ENCODE peak calls at places on chromosomes 16 and 17, in six cellular contexts. One of them, this sample, is unnamed.

GRCh38 chr16:1989826-1990335 is at the start of gene SYNGR3:
- DNase-seq in uterus: no peak
- DNase-seq in A549: no peak
- DNase-seq in stomach: no peak
- DNase-seq in ovary: no peak
- DNase-seq in HCT116: no peak
- DNase-seq in this sample: no peak

GRCh38 chr16:79691001-79691400 is 90.5 kb upstream of the MAF start:
- DNase-seq in uterus: no peak
- DNase-seq in A549: no peak
- DNase-seq in stomach: no peak
- DNase-seq in ovary: no peak
- DNase-seq in HCT116: no peak
- DNase-seq in this sample: no peak

GRCh38 chr16:27698266-27698665 is 148.3 kb downstream of the KATNIP start:
- DNase-seq in uterus: no peak
- DNase-seq in A549: no peak
- DNase-seq in stomach: no peak
- DNase-seq in ovary: no peak
- DNase-seq in HCT116: no peak
- DNase-seq in this sample: no peak

GRCh38 chr17:47990962-47991731 is 20.2 kb downstream of the CDK5RAP3 start:
- DNase-seq in uterus: no peak
- DNase-seq in A549: no peak
- DNase-seq in stomach: no peak
- DNase-seq in ovary: no peak
- DNase-seq in HCT116: no peak
- DNase-seq in this sample: no peak

GRCh38 chr16:56506941-56507340 is 12.9 kb downstream of the BBS2 start:
- DNase-seq in uterus: no peak
- DNase-seq in A549: no peak
- DNase-seq in stomach: no peak
- DNase-seq in ovary: no peak
- DNase-seq in HCT116: no peak
- DNase-seq in this sample: no peak

GRCh38 chr16:27320261-27321012 is 6.7 kb downstream of the IL4R start:
- DNase-seq in uterus: peak
- DNase-seq in A549: no peak
- DNase-seq in stomach: no peak
- DNase-seq in ovary: no peak
- DNase-seq in HCT116: no peak
- DNase-seq in this sample: no peak

GRCh38 chr17:10294162-10294561 is 78.6 kb downstream of the MYH13 start:
- DNase-seq in uterus: no peak
- DNase-seq in A549: no peak
- DNase-seq in stomach: no peak
- DNase-seq in ovary: no peak
- DNase-seq in HCT116: no peak
- DNase-seq in this sample: no peak

GRCh38 chr17:81346908-81347349 is 48.3 kb upstream of the BAHCC1 start:
- DNase-seq in uterus: no peak
- DNase-seq in A549: no peak
- DNase-seq in stomach: no peak
- DNase-seq in ovary: peak
- DNase-seq in HCT116: no peak
- DNase-seq in this sample: no peak

GRCh38 chr16:73051903-73052302 is 4.0 kb upstream of the ZFHX3 start:
- DNase-seq in uterus: no peak
- DNase-seq in A549: no peak
- DNase-seq in stomach: no peak
- DNase-seq in ovary: no peak
- DNase-seq in HCT116: no peak
- DNase-seq in this sample: no peak

GRCh38 chr17:41523225-41523593 is 4.5 kb upstream of the KRT15 start:
- DNase-seq in uterus: no peak
- DNase-seq in A549: no peak
- DNase-seq in stomach: no peak
- DNase-seq in ovary: no peak
- DNase-seq in HCT116: no peak
- DNase-seq in this sample: no peak

GRCh38 chr16:83682126-83682857 is 125.5 kb upstream of the HSBP1 start:
- DNase-seq in uterus: no peak
- DNase-seq in A549: no peak
- DNase-seq in stomach: no peak
- DNase-seq in ovary: no peak
- DNase-seq in HCT116: no peak
- DNase-seq in this sample: no peak

GRCh38 chr17:28717578-28718316 is at the start of gene RAB34:
- DNase-seq in uterus: peak
- DNase-seq in A549: peak
- DNase-seq in stomach: peak
- DNase-seq in ovary: peak
- DNase-seq in HCT116: no peak
- DNase-seq in this sample: peak

GRCh38 chr17:64054304-64054703 is 33.9 kb upstream of the ICAM2 start:
- DNase-seq in uterus: no peak
- DNase-seq in A549: no peak
- DNase-seq in stomach: no peak
- DNase-seq in ovary: no peak
- DNase-seq in HCT116: no peak
- DNase-seq in this sample: no peak

GRCh38 chr16:10037771-10038170 is 144.5 kb downstream of the GRIN2A start:
- DNase-seq in uterus: no peak
- DNase-seq in A549: no peak
- DNase-seq in stomach: no peak
- DNase-seq in ovary: no peak
- DNase-seq in HCT116: no peak
- DNase-seq in this sample: no peak

GRCh38 chr17:39513915-39514314 is 52.6 kb downstream of the CDK12 start:
- DNase-seq in uterus: no peak
- DNase-seq in A549: no peak
- DNase-seq in stomach: no peak
- DNase-seq in ovary: no peak
- DNase-seq in HCT116: no peak
- DNase-seq in this sample: no peak

GRCh38 chr17:56290486-56291118 is 137.3 kb downstream of the ANKFN1 start:
- DNase-seq in uterus: no peak
- DNase-seq in A549: no peak
- DNase-seq in stomach: no peak
- DNase-seq in ovary: no peak
- DNase-seq in HCT116: no peak
- DNase-seq in this sample: no peak

GRCh38 chr17:17079761-17080160 is 37.5 kb downstream of the MPRIP start:
- DNase-seq in uterus: peak
- DNase-seq in A549: no peak
- DNase-seq in stomach: no peak
- DNase-seq in ovary: no peak
- DNase-seq in HCT116: no peak
- DNase-seq in this sample: peak

GRCh38 chr16:78210305-78210704 is 110.9 kb downstream of the WWOX start:
- DNase-seq in uterus: no peak
- DNase-seq in A549: peak
- DNase-seq in stomach: no peak
- DNase-seq in ovary: no peak
- DNase-seq in HCT116: peak
- DNase-seq in this sample: no peak

GRCh38 chr16:67969286-67970039 is 1.0 kb upstream of the SLC12A4 start:
- DNase-seq in uterus: peak
- DNase-seq in A549: no peak
- DNase-seq in stomach: no peak
- DNase-seq in ovary: peak
- DNase-seq in HCT116: no peak
- DNase-seq in this sample: no peak

GRCh38 chr16:50266337-50267091 is at the start of gene ADCY7:
- DNase-seq in uterus: peak
- DNase-seq in A549: no peak
- DNase-seq in stomach: peak
- DNase-seq in ovary: peak
- DNase-seq in HCT116: peak
- DNase-seq in this sample: no peak

GRCh38 chr17:67221062-67221998 is 23.7 kb downstream of the HELZ start:
- DNase-seq in uterus: no peak
- DNase-seq in A549: peak
- DNase-seq in stomach: no peak
- DNase-seq in ovary: no peak
- DNase-seq in HCT116: peak
- DNase-seq in this sample: peak

GRCh38 chr17:45334231-45334630 is 17.4 kb upstream of the MAP3K14 start:
- DNase-seq in uterus: no peak
- DNase-seq in A549: no peak
- DNase-seq in stomach: no peak
- DNase-seq in ovary: peak
- DNase-seq in HCT116: no peak
- DNase-seq in this sample: no peak

GRCh38 chr17:48427598-48427997 is 2.4 kb downstream of the SKAP1 start:
- DNase-seq in uterus: no peak
- DNase-seq in A549: no peak
- DNase-seq in stomach: no peak
- DNase-seq in ovary: no peak
- DNase-seq in HCT116: no peak
- DNase-seq in this sample: no peak

GRCh38 chr17:42101513-42102292 is 3.4 kb upstream of the ZNF385C start:
- DNase-seq in uterus: peak
- DNase-seq in A549: peak
- DNase-seq in stomach: peak
- DNase-seq in ovary: peak
- DNase-seq in HCT116: peak
- DNase-seq in this sample: peak

GRCh38 chr17:77609553-77610517 is 348.7 kb upstream of the TNRC6C start:
- DNase-seq in uterus: peak
- DNase-seq in A549: no peak
- DNase-seq in stomach: no peak
- DNase-seq in ovary: no peak
- DNase-seq in HCT116: no peak
- DNase-seq in this sample: no peak

GRCh38 chr16:53960954-53961616 is 257.1 kb downstream of the FTO start:
- DNase-seq in uterus: no peak
- DNase-seq in A549: no peak
- DNase-seq in stomach: no peak
- DNase-seq in ovary: no peak
- DNase-seq in HCT116: no peak
- DNase-seq in this sample: no peak

GRCh38 chr16:2708290-2708639 is 11.8 kb downstream of the PRSS27 start:
- DNase-seq in uterus: no peak
- DNase-seq in A549: no peak
- DNase-seq in stomach: no peak
- DNase-seq in ovary: no peak
- DNase-seq in HCT116: no peak
- DNase-seq in this sample: no peak

GRCh38 chr16:30535777-30536190 is 1.1 kb upstream of the ZNF747 start:
- DNase-seq in uterus: peak
- DNase-seq in A549: peak
- DNase-seq in stomach: peak
- DNase-seq in ovary: peak
- DNase-seq in HCT116: peak
- DNase-seq in this sample: peak

GRCh38 chr17:7222972-7223292 is 3.2 kb downstream of the ACADVL start:
- DNase-seq in uterus: no peak
- DNase-seq in A549: no peak
- DNase-seq in stomach: no peak
- DNase-seq in ovary: no peak
- DNase-seq in HCT116: no peak
- DNase-seq in this sample: no peak
- TF ChIP-seq POLR2A in uterus: no peak
- TF ChIP-seq POLR2A in A549: peak
- TF ChIP-seq POLR2A in stomach: no peak
- TF ChIP-seq POLR2A in ovary: no peak
- TF ChIP-seq POLR2A in HCT116: no peak
- TF ChIP-seq POLR2A in this sample: no peak

GRCh38 chr16:69419956-69420355 is 4.5 kb upstream of the CYB5B start:
- DNase-seq in uterus: no peak
- DNase-seq in A549: no peak
- DNase-seq in stomach: no peak
- DNase-seq in ovary: no peak
- DNase-seq in HCT116: no peak
- DNase-seq in this sample: no peak
- H3K27ac ChIP-seq in uterus: no peak
- H3K27ac ChIP-seq in A549: peak
- H3K27ac ChIP-seq in stomach: no peak
- H3K27ac ChIP-seq in ovary: no peak
- H3K27ac ChIP-seq in HCT116: peak
- H3K27ac ChIP-seq in this sample: no peak

GRCh38 chr16:75244844-75245758 is 6.3 kb downstream of the BCAR1 start:
- DNase-seq in uterus: peak
- DNase-seq in A549: peak
- DNase-seq in stomach: peak
- DNase-seq in ovary: peak
- DNase-seq in HCT116: no peak
- DNase-seq in this sample: peak
- H3K4me3 ChIP-seq in uterus: peak
- H3K4me3 ChIP-seq in A549: no peak
- H3K4me3 ChIP-seq in stomach: peak
- H3K4me3 ChIP-seq in ovary: no peak
- H3K4me3 ChIP-seq in HCT116: peak
- H3K4me3 ChIP-seq in this sample: peak

DNA sequence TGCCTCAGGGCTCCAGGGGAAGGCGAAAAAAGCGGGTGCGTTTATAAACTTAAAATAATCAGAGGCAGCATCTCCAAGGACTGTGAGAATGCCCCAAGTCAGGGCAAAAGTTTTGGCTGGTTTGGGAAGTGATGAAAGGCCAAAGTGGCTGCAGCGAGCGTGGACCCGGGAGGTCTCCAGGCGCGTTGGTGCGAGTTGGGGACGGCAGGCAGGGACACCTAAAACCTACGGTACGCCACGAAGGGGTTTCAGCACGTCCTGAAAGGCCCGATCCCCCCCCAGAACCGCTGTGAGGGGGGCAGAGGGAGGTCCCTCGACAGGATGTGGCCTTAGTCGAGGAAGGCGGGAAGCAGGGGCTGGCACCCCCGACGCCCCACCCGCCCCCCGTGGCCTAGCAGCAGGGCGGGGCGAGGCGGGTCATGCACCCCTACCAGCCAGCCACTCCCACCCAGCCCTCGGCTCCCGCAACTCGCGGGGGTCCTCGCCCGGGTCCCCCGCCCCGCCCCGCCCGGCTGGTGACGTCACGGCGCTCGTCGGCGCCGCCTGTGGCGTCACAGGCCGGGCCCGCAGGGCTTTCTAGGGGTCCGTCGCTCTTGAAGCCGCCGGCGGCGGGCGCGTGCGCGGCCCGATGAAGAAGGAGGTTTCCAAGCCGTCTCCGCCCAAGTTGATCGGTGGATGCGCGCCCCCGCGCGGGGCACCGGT is at the start of gene MYCBPAP:
- DNase-seq in uterus: peak
- DNase-seq in A549: peak
- DNase-seq in stomach: peak
- DNase-seq in ovary: peak
- DNase-seq in HCT116: no peak
- DNase-seq in this sample: peak
- TF ChIP-seq POLR2A in uterus: no peak
- TF ChIP-seq POLR2A in A549: no peak
- TF ChIP-seq POLR2A in stomach: no peak
- TF ChIP-seq POLR2A in ovary: peak
- TF ChIP-seq POLR2A in HCT116: no peak
- TF ChIP-seq POLR2A in this sample: peak

This sample was measured in tibial nerve.